ENCODE peak calls at places on chromosomes 7 and 10, in eight cellular contexts. One of them, this sample, is unnamed.

GRCh38 chr7:94418851-94419250 is 24.2 kb downstream of the COL1A2 start:
- DNase-seq in A549: no peak
- DNase-seq in PC-3: no peak
- DNase-seq in mammary epithelial cell: no peak
- DNase-seq in IMR-90: peak
- DNase-seq in hepatocyte: no peak
- DNase-seq in MM.1S: no peak
- DNase-seq in H9: no peak
- DNase-seq in this sample: no peak

GRCh38 chr7:129949292-129950133 is 3.2 kb downstream of the UBE2H start:
- DNase-seq in IMR-90: peak
- DNase-seq in H9: peak
- DNase-seq in hepatocyte: peak
- DNase-seq in mammary epithelial cell: peak
- DNase-seq in PC-3: peak
- DNase-seq in A549: no peak
- DNase-seq in MM.1S: peak
- DNase-seq in this sample: peak

GRCh38 chr10:114603943-114604342 is 54.1 kb downstream of the ABLIM1 start:
- DNase-seq in A549: peak
- DNase-seq in IMR-90: no peak
- DNase-seq in PC-3: peak
- DNase-seq in mammary epithelial cell: no peak
- DNase-seq in MM.1S: no peak
- DNase-seq in H9: no peak
- DNase-seq in hepatocyte: peak
- DNase-seq in this sample: no peak

GRCh38 chr10:77252380-77252779 is 385.2 kb downstream of the KCNMA1 start:
- DNase-seq in H9: no peak
- DNase-seq in hepatocyte: no peak
- DNase-seq in IMR-90: no peak
- DNase-seq in A549: no peak
- DNase-seq in mammary epithelial cell: no peak
- DNase-seq in MM.1S: no peak
- DNase-seq in PC-3: no peak
- DNase-seq in this sample: no peak

GRCh38 chr7:157337316-157338149 is 729 bp downstream of the DNAJB6 start:
- DNase-seq in PC-3: peak
- DNase-seq in MM.1S: peak
- DNase-seq in hepatocyte: peak
- DNase-seq in H9: no peak
- DNase-seq in A549: peak
- DNase-seq in IMR-90: peak
- DNase-seq in mammary epithelial cell: peak
- DNase-seq in this sample: peak

GRCh38 chr10:116408716-116409115 is 18.9 kb upstream of the PNLIPRP3 start:
- DNase-seq in A549: no peak
- DNase-seq in IMR-90: no peak
- DNase-seq in hepatocyte: no peak
- DNase-seq in H9: no peak
- DNase-seq in mammary epithelial cell: no peak
- DNase-seq in MM.1S: no peak
- DNase-seq in PC-3: no peak
- DNase-seq in this sample: no peak

GRCh38 chr10:20954519-20954918 is 57.4 kb upstream of the NEBL start:
- DNase-seq in H9: peak
- DNase-seq in MM.1S: no peak
- DNase-seq in IMR-90: no peak
- DNase-seq in mammary epithelial cell: no peak
- DNase-seq in A549: no peak
- DNase-seq in PC-3: no peak
- DNase-seq in hepatocyte: peak
- DNase-seq in this sample: no peak

GRCh38 chr10:7291487-7292113 is 119.2 kb downstream of the SFMBT2 start:
- DNase-seq in H9: no peak
- DNase-seq in IMR-90: no peak
- DNase-seq in hepatocyte: no peak
- DNase-seq in A549: peak
- DNase-seq in mammary epithelial cell: no peak
- DNase-seq in PC-3: no peak
- DNase-seq in MM.1S: no peak
- DNase-seq in this sample: no peak

GRCh38 chr7:155533827-155534690 is 12.3 kb downstream of the CNPY1 start:
- DNase-seq in H9: peak
- DNase-seq in hepatocyte: peak
- DNase-seq in IMR-90: no peak
- DNase-seq in MM.1S: no peak
- DNase-seq in A549: peak
- DNase-seq in mammary epithelial cell: no peak
- DNase-seq in PC-3: no peak
- DNase-seq in this sample: peak

GRCh38 chr7:96826089-96826488 is 116.4 kb upstream of the SEM1 start:
- DNase-seq in PC-3: peak
- DNase-seq in IMR-90: no peak
- DNase-seq in mammary epithelial cell: no peak
- DNase-seq in H9: no peak
- DNase-seq in MM.1S: no peak
- DNase-seq in A549: no peak
- DNase-seq in hepatocyte: no peak
- DNase-seq in this sample: no peak

GRCh38 chr10:71597821-71598498 is 121.6 kb downstream of the C10orf105 start:
- DNase-seq in H9: no peak
- DNase-seq in PC-3: no peak
- DNase-seq in MM.1S: no peak
- DNase-seq in mammary epithelial cell: no peak
- DNase-seq in A549: no peak
- DNase-seq in hepatocyte: no peak
- DNase-seq in IMR-90: no peak
- DNase-seq in this sample: peak

GRCh38 chr10:121099601-121100000 is 248.4 kb downstream of the WDR11 start:
- DNase-seq in MM.1S: no peak
- DNase-seq in hepatocyte: no peak
- DNase-seq in A549: no peak
- DNase-seq in PC-3: no peak
- DNase-seq in IMR-90: no peak
- DNase-seq in H9: no peak
- DNase-seq in mammary epithelial cell: no peak
- DNase-seq in this sample: no peak

GRCh38 chr7:157519798-157520244 is 183.0 kb downstream of the DNAJB6 start:
- DNase-seq in MM.1S: no peak
- DNase-seq in H9: no peak
- DNase-seq in A549: no peak
- DNase-seq in mammary epithelial cell: no peak
- DNase-seq in PC-3: no peak
- DNase-seq in hepatocyte: no peak
- DNase-seq in IMR-90: no peak
- DNase-seq in this sample: peak

GRCh38 chr7:34087892-34088891 is 182.9 kb downstream of the BMPER start:
- DNase-seq in A549: peak
- DNase-seq in hepatocyte: peak
- DNase-seq in PC-3: peak
- DNase-seq in MM.1S: peak
- DNase-seq in H9: peak
- DNase-seq in mammary epithelial cell: peak
- DNase-seq in IMR-90: peak
- DNase-seq in this sample: no peak

GRCh38 chr7:38232475-38233366 is 40.7 kb downstream of the TARP start:
- DNase-seq in mammary epithelial cell: no peak
- DNase-seq in A549: no peak
- DNase-seq in IMR-90: peak
- DNase-seq in PC-3: no peak
- DNase-seq in hepatocyte: no peak
- DNase-seq in H9: no peak
- DNase-seq in MM.1S: no peak
- DNase-seq in this sample: no peak

GRCh38 chr10:60604356-60604755 is 173.9 kb upstream of the CDK1 start:
- DNase-seq in H9: no peak
- DNase-seq in PC-3: no peak
- DNase-seq in IMR-90: no peak
- DNase-seq in MM.1S: no peak
- DNase-seq in mammary epithelial cell: no peak
- DNase-seq in A549: no peak
- DNase-seq in hepatocyte: no peak
- DNase-seq in this sample: no peak

GRCh38 chr7:1823376-1824150 is 153.5 kb downstream of the ELFN1 start:
- DNase-seq in A549: no peak
- DNase-seq in PC-3: no peak
- DNase-seq in IMR-90: no peak
- DNase-seq in mammary epithelial cell: no peak
- DNase-seq in MM.1S: no peak
- DNase-seq in H9: peak
- DNase-seq in hepatocyte: no peak
- DNase-seq in this sample: no peak

GRCh38 chr7:137609500-137609899 is 237.3 kb downstream of the DGKI start:
- DNase-seq in PC-3: no peak
- DNase-seq in H9: no peak
- DNase-seq in IMR-90: no peak
- DNase-seq in mammary epithelial cell: no peak
- DNase-seq in A549: no peak
- DNase-seq in MM.1S: no peak
- DNase-seq in hepatocyte: no peak
- DNase-seq in this sample: no peak

GRCh38 chr7:132877578-132877977 is 204.3 kb downstream of the CHCHD3 start:
- DNase-seq in PC-3: no peak
- DNase-seq in A549: no peak
- DNase-seq in mammary epithelial cell: peak
- DNase-seq in IMR-90: no peak
- DNase-seq in MM.1S: no peak
- DNase-seq in hepatocyte: no peak
- DNase-seq in H9: no peak
- DNase-seq in this sample: no peak

GRCh38 chr7:2938514-2939192 is 94.5 kb upstream of the GNA12 start:
- DNase-seq in hepatocyte: no peak
- DNase-seq in IMR-90: no peak
- DNase-seq in MM.1S: no peak
- DNase-seq in PC-3: no peak
- DNase-seq in mammary epithelial cell: no peak
- DNase-seq in H9: peak
- DNase-seq in A549: no peak
- DNase-seq in this sample: no peak
- H3K4me2 ChIP-seq in hepatocyte: no peak
- H3K4me2 ChIP-seq in IMR-90: no peak
- H3K4me2 ChIP-seq in MM.1S: no peak
- H3K4me2 ChIP-seq in PC-3: no peak
- H3K4me2 ChIP-seq in mammary epithelial cell: no peak
- H3K4me2 ChIP-seq in H9: no peak
- H3K4me2 ChIP-seq in A549: no peak
- H3K4me2 ChIP-seq in this sample: no peak

GRCh38 chr7:49102413-49102812 is 178.1 kb downstream of the CDC14C start:
- DNase-seq in mammary epithelial cell: no peak
- DNase-seq in hepatocyte: no peak
- DNase-seq in PC-3: no peak
- DNase-seq in MM.1S: no peak
- DNase-seq in A549: no peak
- DNase-seq in H9: no peak
- DNase-seq in IMR-90: no peak
- DNase-seq in this sample: no peak

GRCh38 chr7:49094866-49095265 is 170.5 kb downstream of the CDC14C start:
- DNase-seq in PC-3: no peak
- DNase-seq in A549: no peak
- DNase-seq in IMR-90: no peak
- DNase-seq in H9: no peak
- DNase-seq in mammary epithelial cell: no peak
- DNase-seq in MM.1S: no peak
- DNase-seq in hepatocyte: no peak
- DNase-seq in this sample: no peak

GRCh38 chr7:49099587-49100326 is 175.4 kb downstream of the CDC14C start:
- DNase-seq in IMR-90: no peak
- DNase-seq in H9: no peak
- DNase-seq in mammary epithelial cell: no peak
- DNase-seq in PC-3: peak
- DNase-seq in hepatocyte: peak
- DNase-seq in MM.1S: peak
- DNase-seq in A549: peak
- DNase-seq in this sample: peak
- TF ChIP-seq CTCF in IMR-90: no peak
- TF ChIP-seq CTCF in H9: peak
- TF ChIP-seq CTCF in mammary epithelial cell: peak
- TF ChIP-seq CTCF in PC-3: peak
- TF ChIP-seq CTCF in hepatocyte: peak
- TF ChIP-seq CTCF in MM.1S: peak
- TF ChIP-seq CTCF in A549: no peak
- TF ChIP-seq CTCF in this sample: peak

DNA sequence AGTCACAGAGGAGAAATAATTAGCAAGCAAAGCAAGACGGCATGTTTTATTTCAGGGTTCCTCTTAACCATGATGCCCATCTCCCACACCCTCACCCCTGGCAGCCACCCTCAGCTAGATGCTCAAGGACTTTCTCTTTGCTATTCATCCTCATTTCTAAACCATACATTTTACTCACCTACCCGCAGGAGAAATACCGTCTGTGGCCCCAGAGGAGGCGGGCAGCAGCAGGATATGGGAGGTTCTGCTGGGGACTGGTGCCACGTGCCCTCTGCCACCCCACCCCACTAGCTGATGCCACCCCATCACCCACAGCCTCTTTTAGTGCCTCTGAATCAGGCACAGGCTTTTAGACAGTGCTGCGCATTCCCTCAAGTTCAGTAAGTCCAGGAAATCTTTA is 168.7 kb upstream of the ITGB1 start:
- DNase-seq in hepatocyte: no peak
- DNase-seq in MM.1S: no peak
- DNase-seq in A549: no peak
- DNase-seq in H9: no peak
- DNase-seq in PC-3: no peak
- DNase-seq in IMR-90: no peak
- DNase-seq in mammary epithelial cell: no peak
- DNase-seq in this sample: no peak
- H3K27ac ChIP-seq in hepatocyte: peak
- H3K27ac ChIP-seq in MM.1S: no peak
- H3K27ac ChIP-seq in A549: peak
- H3K27ac ChIP-seq in H9: no peak
- H3K27ac ChIP-seq in PC-3: no peak
- H3K27ac ChIP-seq in IMR-90: peak
- H3K27ac ChIP-seq in mammary epithelial cell: peak
- H3K27ac ChIP-seq in this sample: peak

GRCh38 chr10:103449208-103450144 is 2.7 kb downstream of the CALHM2 start:
- DNase-seq in PC-3: no peak
- DNase-seq in mammary epithelial cell: no peak
- DNase-seq in hepatocyte: no peak
- DNase-seq in IMR-90: no peak
- DNase-seq in H9: no peak
- DNase-seq in A549: no peak
- DNase-seq in MM.1S: no peak
- DNase-seq in this sample: no peak

GRCh38 chr10:103451091-103451801 is 924 bp downstream of the CALHM2 start:
- DNase-seq in hepatocyte: no peak
- DNase-seq in mammary epithelial cell: peak
- DNase-seq in A549: peak
- DNase-seq in PC-3: peak
- DNase-seq in H9: no peak
- DNase-seq in MM.1S: peak
- DNase-seq in IMR-90: no peak
- DNase-seq in this sample: no peak

GRCh38 chr10:103448751-103449150 is 3.4 kb downstream of the CALHM2 start:
- DNase-seq in H9: no peak
- DNase-seq in hepatocyte: no peak
- DNase-seq in PC-3: peak
- DNase-seq in A549: no peak
- DNase-seq in mammary epithelial cell: peak
- DNase-seq in MM.1S: no peak
- DNase-seq in IMR-90: peak
- DNase-seq in this sample: no peak

GRCh38 chr10:103451871-103452713 is at the start of gene CALHM2:
- DNase-seq in IMR-90: peak
- DNase-seq in H9: peak
- DNase-seq in mammary epithelial cell: peak
- DNase-seq in PC-3: no peak
- DNase-seq in A549: peak
- DNase-seq in hepatocyte: peak
- DNase-seq in MM.1S: peak
- DNase-seq in this sample: no peak

GRCh38 chr10:103450201-103450695 is 1.9 kb downstream of the CALHM2 start:
- DNase-seq in mammary epithelial cell: no peak
- DNase-seq in hepatocyte: no peak
- DNase-seq in A549: no peak
- DNase-seq in MM.1S: no peak
- DNase-seq in PC-3: no peak
- DNase-seq in H9: no peak
- DNase-seq in IMR-90: no peak
- DNase-seq in this sample: no peak
- H3K4me2 ChIP-seq in mammary epithelial cell: no peak
- H3K4me2 ChIP-seq in hepatocyte: no peak
- H3K4me2 ChIP-seq in A549: peak
- H3K4me2 ChIP-seq in MM.1S: peak
- H3K4me2 ChIP-seq in PC-3: peak
- H3K4me2 ChIP-seq in H9: no peak
- H3K4me2 ChIP-seq in IMR-90: no peak
- H3K4me2 ChIP-seq in this sample: no peak